ENCODE peak calls at places on chromosomes 2 and 18, in five cellular contexts. C is neuronal stem cell, O is H1, H is H9, Q is trophoblast cell. X is an unnamed sample.

GRCh38 chr2:224190871-224191270 is 151.8 kb upstream of the SERPINE2 start:
- DNase-seq in C (no peak), O (no peak), H (no peak), Q (no peak), X (peak)

GRCh38 chr18:2303517-2304238 is 267.6 kb downstream of the METTL4 start:
- DNase-seq in C (no peak), O (no peak), H (no peak), Q (peak), X (no peak)

GRCh38 chr18:35588995-35589394 is 7.5 kb downstream of the GALNT1 start:
- DNase-seq in C (no peak), O (peak), H (peak), Q (no peak), X (no peak)

GRCh38 chr18:47832348-47832747 is 98.1 kb downstream of the SMAD2 start:
- DNase-seq in C (no peak), O (no peak), H (no peak), Q (peak), X (no peak)

GRCh38 chr2:181235683-181236459 is 221.3 kb upstream of the ITGA4 start:
- DNase-seq in C (no peak), O (no peak), H (no peak), Q (no peak), X (no peak)

GRCh38 chr2:237298323-237299118 is 115.4 kb downstream of the COL6A3 start:
- DNase-seq in C (no peak), O (no peak), H (no peak), Q (peak), X (peak)

GRCh38 chr2:102109016-102109415 is 33.5 kb upstream of the IL1R1 start:
- DNase-seq in C (no peak), O (no peak), H (no peak), Q (peak), X (no peak)

GRCh38 chr2:30239308-30240161 is 8.2 kb downstream of the LBH start:
- DNase-seq in C (peak), O (peak), H (peak), Q (peak), X (peak)

GRCh38 chr2:197042613-197043248 is 116.2 kb upstream of the PGAP1 start:
- DNase-seq in C (no peak), O (no peak), H (no peak), Q (no peak), X (no peak)

GRCh38 chr2:20684581-20685063 is 17.7 kb downstream of the GDF7 start:
- DNase-seq in C (no peak), O (no peak), H (no peak), Q (no peak), X (no peak)

GRCh38 chr2:190165491-190165890 is 103.0 kb upstream of the MSTN start:
- DNase-seq in C (no peak), O (no peak), H (no peak), Q (no peak), X (no peak)

GRCh38 chr2:232860593-232861241 is 9.3 kb upstream of the SNORC start:
- DNase-seq in C (no peak), O (no peak), H (no peak), Q (peak), X (no peak)

GRCh38 chr2:8550481-8550880 is 131.4 kb upstream of the ID2 start:
- DNase-seq in C (no peak), O (no peak), H (peak), Q (no peak), X (no peak)

GRCh38 chr2:202410092-202410491 is 34.0 kb downstream of the BMPR2 start:
- DNase-seq in C (no peak), O (no peak), H (no peak), Q (peak), X (no peak)

GRCh38 chr2:217452928-217453327 is 549.9 kb downstream of the TNS1 start:
- DNase-seq in C (no peak), O (no peak), H (no peak), Q (no peak), X (no peak)

GRCh38 chr18:3593381-3593903 is 143.5 kb downstream of the TGIF1 start:
- DNase-seq in C (peak), O (no peak), H (no peak), Q (peak), X (peak)

GRCh38 chr2:64562148-64562784 is 38.1 kb downstream of the AFTPH start:
- DNase-seq in C (no peak), O (no peak), H (no peak), Q (peak), X (peak)

GRCh38 chr2:47043891-47044239 is 111.2 kb downstream of the STPG4 start:
- DNase-seq in C (no peak), O (no peak), H (no peak), Q (no peak), X (no peak)

GRCh38 chr18:25298853-25299274 is 53.1 kb downstream of the ZNF521 start:
- DNase-seq in C (no peak), O (no peak), H (no peak), Q (peak), X (peak)

GRCh38 chr18:61753373-61753772 is 139.4 kb downstream of the RNF152 start:
- DNase-seq in C (no peak), O (no peak), H (no peak), Q (no peak), X (no peak)

GRCh38 chr2:65407240-65407639 is 25.2 kb downstream of the SPRED2 start:
- DNase-seq in C (no peak), O (no peak), H (no peak), Q (no peak), X (no peak)

GRCh38 chr2:181070834-181071200 is 90.4 kb downstream of the UBE2E3 start:
- DNase-seq in C (no peak), O (no peak), H (no peak), Q (no peak), X (no peak)

GRCh38 chr2:15976334-15976733 is 36.0 kb downstream of the MYCN start:
- DNase-seq in C (no peak), O (no peak), H (no peak), Q (peak), X (no peak)

GRCh38 chr2:235827585-235827992 is 333.7 kb downstream of the AGAP1 start:
- DNase-seq in C (no peak), O (no peak), H (no peak), Q (no peak), X (peak)

GRCh38 chr2:70937866-70938579 is 2.3 kb downstream of the ATP6V1B1 start:
- DNase-seq in C (no peak), O (peak), H (peak), Q (peak), X (no peak)

GRCh38 chr18:26159353-26159752 is 25.7 kb downstream of the PSMA8 start:
- DNase-seq in C (no peak), O (no peak), H (no peak), Q (peak), X (no peak)

GRCh38 chr18:23939896-23940295 is 74.7 kb upstream of the TTC39C start:
- DNase-seq in C (no peak), O (no peak), H (no peak), Q (no peak), X (no peak)

GRCh38 chr2:36620321-36620720 is 22.4 kb upstream of the FEZ2 start:
- DNase-seq in C (no peak), O (no peak), H (no peak), Q (no peak), X (no peak)

GRCh38 chr18:77248873-77249582 is 620 bp upstream of the GALR1 start:
- DNase-seq in C (peak), O (no peak), H (no peak), Q (no peak), X (peak)

GRCh38 chr2:54579682-54580349 is 123.7 kb downstream of the SPTBN1 start:
- DNase-seq in C (no peak), O (no peak), H (no peak), Q (no peak), X (no peak)

GRCh38 chr2:191910518-191910917 is 63.6 kb upstream of the CAVIN2 start:
- DNase-seq in C (no peak), O (no peak), H (no peak), Q (no peak), X (peak)

GRCh38 chr2:224171226-224171625 is 132.1 kb upstream of the SERPINE2 start:
- DNase-seq in C (no peak), O (no peak), H (no peak), Q (no peak), X (no peak)

GRCh38 chr2:18284331-18284730 is 276.1 kb downstream of the RDH14 start:
- DNase-seq in C (no peak), O (no peak), H (no peak), Q (no peak), X (no peak)

GRCh38 chr2:10080536-10081304 is 509 bp upstream of the CYS1 start:
- DNase-seq in C (no peak), O (no peak), H (no peak), Q (no peak), X (no peak)

DNA sequence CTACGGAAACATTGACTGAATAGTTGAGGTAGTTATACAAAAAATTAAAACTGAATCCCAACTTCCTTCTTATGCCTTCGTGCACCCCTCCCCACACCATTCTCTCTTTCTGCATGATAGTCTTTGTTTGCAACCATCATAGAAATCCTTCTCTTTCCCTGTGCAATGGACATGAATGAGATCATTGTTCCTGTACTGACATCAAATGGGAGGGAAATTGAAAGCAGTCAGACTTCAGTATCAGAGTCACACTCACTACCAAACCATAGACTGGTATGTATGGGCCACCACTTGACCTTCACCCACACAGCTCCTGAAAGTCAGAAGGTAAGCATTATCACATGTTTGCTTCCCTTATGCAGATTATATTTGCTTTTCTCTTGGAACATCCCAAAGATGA is 782.8 kb downstream of the BCL11A start:
- DNase-seq in C (no peak), O (no peak), H (no peak), Q (no peak), X (no peak)
- H2BK12ac ChIP-seq in C (no peak), O (no peak), H (no peak), Q (no peak), X (no peak)

GRCh38 chr2:171345971-171346722 is 87.6 kb downstream of the METTL8 start:
- DNase-seq in C (no peak), O (no peak), H (no peak), Q (no peak), X (no peak)
- H3K4ac ChIP-seq in C (no peak), O (no peak), H (no peak), Q (no peak), X (no peak)

GRCh38 chr2:175170679-175171304 is 2.8 kb upstream of the ATF2 start:
- DNase-seq in C (no peak), O (no peak), H (no peak), Q (no peak), X (no peak)
- H2BK12ac ChIP-seq in C (no peak), O (no peak), H (no peak), Q (no peak), X (no peak)

GRCh38 chr2:238955648-238956531 is 108.0 kb downstream of the TWIST2 start:
- DNase-seq in C (no peak), O (no peak), H (peak), Q (no peak), X (peak)
- H3K4ac ChIP-seq in C (no peak), O (no peak), H (no peak), Q (no peak), X (no peak)

GRCh38 chr2:177669201-177669600 is 276.6 kb downstream of the AGPS start:
- DNase-seq in C (no peak), O (no peak), H (no peak), Q (no peak), X (no peak)
- H2BK12ac ChIP-seq in C (no peak), O (no peak), H (no peak), Q (no peak), X (no peak)

GRCh38 chr18:58772161-58772560 is 92.5 kb upstream of the ZNF532 start:
- DNase-seq in C (no peak), O (no peak), H (no peak), Q (peak), X (no peak)
- H3K4ac ChIP-seq in C (no peak), O (no peak), H (no peak), Q (no peak), X (no peak)

DNA sequence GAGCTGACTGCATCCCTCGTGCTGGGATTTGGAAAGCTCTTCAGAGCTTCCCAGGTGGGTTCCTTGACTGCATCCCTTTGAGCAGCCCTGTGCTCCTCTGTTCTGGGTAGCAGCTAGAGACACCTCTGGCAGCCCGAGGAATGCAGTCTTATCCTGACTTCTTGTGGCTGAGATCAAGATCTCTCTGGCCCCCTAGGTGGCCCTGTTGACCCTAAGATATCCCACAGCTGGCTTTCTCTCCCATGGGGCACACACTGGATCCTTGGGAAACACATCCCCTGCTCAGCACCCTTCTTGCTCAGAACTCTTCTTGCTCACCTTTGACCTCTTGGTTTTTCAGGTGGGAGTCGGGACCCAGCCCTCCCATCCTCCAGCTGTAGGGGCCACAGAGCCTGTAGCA is 237.2 kb downstream of the TSN start:
- DNase-seq in C (no peak), O (peak), H (peak), Q (no peak), X (no peak)
- H2BK12ac ChIP-seq in C (no peak), O (no peak), H (no peak), Q (no peak), X (no peak)

DNA sequence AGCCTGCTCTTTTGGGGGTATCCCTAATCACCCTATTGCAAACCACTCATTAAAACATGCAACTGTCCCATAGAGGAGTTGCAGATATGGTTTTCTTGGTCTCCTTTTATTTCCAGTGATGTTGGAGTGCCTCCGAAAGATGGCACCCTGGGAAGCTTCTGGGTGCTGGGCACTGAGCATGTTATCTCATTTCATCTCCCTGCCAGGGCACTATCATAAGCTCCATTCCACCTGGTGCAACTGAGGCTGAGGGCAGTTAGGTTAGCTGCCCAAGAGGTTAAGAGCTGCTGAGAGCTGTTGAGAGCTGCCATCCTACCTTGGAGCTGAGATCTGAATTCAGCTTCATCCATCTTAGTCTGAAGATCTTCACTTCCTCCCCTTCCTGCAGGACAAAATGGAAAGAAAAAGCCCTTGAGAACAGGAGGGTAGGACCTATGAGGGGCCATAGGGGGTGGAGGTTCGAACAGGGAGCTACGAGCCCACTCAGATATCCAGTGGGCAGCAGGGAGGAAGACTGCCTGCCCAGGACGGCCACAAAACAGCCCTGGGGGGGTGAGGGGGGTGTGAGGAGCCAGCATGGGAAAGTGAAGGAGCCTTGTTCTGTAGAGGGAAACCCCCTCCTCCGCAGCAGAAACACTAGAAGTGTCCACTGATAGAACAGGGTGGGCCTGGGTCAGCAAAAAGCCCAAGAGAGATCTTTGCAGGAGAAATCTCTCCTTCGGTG is 202.5 kb downstream of the ZFP36L2 start:
- DNase-seq in C (no peak), O (no peak), H (no peak), Q (no peak), X (no peak)
- H3K4ac ChIP-seq in C (no peak), O (no peak), H (no peak), Q (peak), X (peak)

GRCh38 chr2:45241061-45241561 is 231.9 kb upstream of the SIX2 start:
- DNase-seq in C (no peak), O (no peak), H (no peak), Q (no peak), X (no peak)

GRCh38 chr2:45237128-45237527 is 227.9 kb upstream of the SIX2 start:
- DNase-seq in C (no peak), O (no peak), H (no peak), Q (no peak), X (peak)

GRCh38 chr2:45242161-45242741 is 233.0 kb upstream of the SIX2 start:
- DNase-seq in C (no peak), O (no peak), H (no peak), Q (peak), X (peak)

GRCh38 chr2:45236268-45236667 is 227.0 kb upstream of the SIX2 start:
- DNase-seq in C (no peak), O (no peak), H (no peak), Q (no peak), X (no peak)

DNA sequence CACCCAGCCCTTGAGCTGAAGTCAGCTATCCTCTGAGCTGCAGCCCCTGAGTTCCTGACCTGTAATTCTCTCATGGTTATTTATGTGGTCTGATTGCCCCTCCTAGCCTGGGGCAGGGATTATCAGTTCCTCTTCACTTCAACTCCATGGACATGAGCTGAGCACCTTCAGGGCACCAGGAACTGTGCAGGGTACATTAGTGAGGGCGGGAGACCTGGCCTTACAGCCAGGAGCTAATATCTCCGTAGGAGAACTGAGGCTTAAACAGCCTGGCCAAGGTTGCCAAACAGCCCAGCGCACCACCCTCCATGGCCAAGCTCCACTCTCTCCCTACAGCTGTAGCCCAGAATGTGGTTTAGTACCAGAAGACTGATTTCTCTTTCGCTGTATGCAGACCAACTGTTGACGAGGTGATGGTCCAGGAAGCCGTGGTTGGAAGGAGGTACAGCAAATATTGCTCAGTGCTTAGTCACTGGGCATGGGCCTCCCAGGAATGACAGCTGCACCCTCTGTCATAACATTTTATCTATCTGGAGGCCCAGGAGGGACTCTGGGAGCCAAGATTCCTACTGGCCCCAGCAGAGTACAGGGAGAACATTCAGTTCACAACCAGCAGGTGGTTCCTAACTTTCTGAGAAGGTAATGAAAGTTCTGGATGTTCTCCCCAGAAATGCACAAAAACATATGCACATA is 228.7 kb upstream of the SIX2 start:
- DNase-seq in C (no peak), O (no peak), H (no peak), Q (peak), X (peak)
- H2BK12ac ChIP-seq in C (no peak), O (no peak), H (no peak), Q (no peak), X (no peak)

DNA sequence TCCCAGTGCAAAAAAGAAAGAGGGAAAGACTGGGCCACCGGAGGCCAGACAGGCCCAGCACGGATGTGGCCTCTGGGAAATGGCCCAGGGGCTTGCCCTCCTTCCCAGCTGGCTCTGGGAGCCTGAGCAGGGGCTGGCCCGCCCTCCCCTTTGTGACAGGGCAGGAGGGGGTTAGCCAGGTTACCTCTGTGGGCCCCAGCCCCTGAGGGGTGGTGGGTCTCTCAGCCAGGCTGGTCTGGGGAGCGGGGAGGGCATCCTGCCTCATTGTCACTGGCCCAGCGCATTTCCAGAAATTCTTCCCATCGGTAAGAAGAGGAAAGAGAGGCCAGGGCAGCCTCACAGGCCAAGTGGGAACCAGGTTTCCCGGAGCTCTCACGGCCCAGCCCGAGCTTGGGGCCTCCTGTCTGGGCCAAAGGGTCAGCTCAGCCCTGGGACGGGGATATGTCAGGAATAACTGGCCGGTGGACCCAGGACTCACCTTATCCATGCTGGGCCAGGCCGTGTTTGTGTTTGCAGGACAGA is 182.3 kb downstream of the ZFP36L2 start:
- DNase-seq in C (no peak), O (no peak), H (no peak), Q (no peak), X (no peak)
- H3K4ac ChIP-seq in C (peak), O (no peak), H (no peak), Q (peak), X (peak)